ENCODE peak calls at places on chromosome 16, in four cellular contexts. One of them, this sample, is unnamed.

GRCh38 chr16:89038221-89038721 is 55.4 kb upstream of the ACSF3 start:
- DNase-seq in NCI-H2107: no peak
- DNase-seq in cardiac fibroblast: no peak
- DNase-seq in ELF-1: no peak
- DNase-seq in this sample: no peak

GRCh38 chr16:85286970-85287814 is 174.9 kb upstream of the CIBAR2 start:
- DNase-seq in ELF-1: peak
- DNase-seq in NCI-H2107: no peak
- DNase-seq in cardiac fibroblast: peak
- DNase-seq in this sample: no peak

GRCh38 chr16:68031951-68032350 is 8.9 kb downstream of the DUS2 start:
- DNase-seq in NCI-H2107: no peak
- DNase-seq in cardiac fibroblast: peak
- DNase-seq in ELF-1: no peak
- DNase-seq in this sample: no peak

GRCh38 chr16:81997738-81998137 is 13.5 kb downstream of the SDR42E1 start:
- DNase-seq in cardiac fibroblast: peak
- DNase-seq in ELF-1: no peak
- DNase-seq in NCI-H2107: no peak
- DNase-seq in this sample: no peak

GRCh38 chr16:14004719-14005315 is 66.3 kb upstream of the MRTFB start:
- DNase-seq in cardiac fibroblast: no peak
- DNase-seq in ELF-1: no peak
- DNase-seq in NCI-H2107: no peak
- DNase-seq in this sample: no peak

GRCh38 chr16:66278111-66278531 is 88.4 kb upstream of the CDH5 start:
- DNase-seq in NCI-H2107: no peak
- DNase-seq in cardiac fibroblast: no peak
- DNase-seq in ELF-1: peak
- DNase-seq in this sample: no peak

GRCh38 chr16:8867483-8868271 is 1.1 kb downstream of the CARHSP1 start:
- DNase-seq in cardiac fibroblast: no peak
- DNase-seq in NCI-H2107: no peak
- DNase-seq in ELF-1: peak
- DNase-seq in this sample: no peak

GRCh38 chr16:84753412-84754325 is 53.9 kb downstream of the USP10 start:
- DNase-seq in cardiac fibroblast: no peak
- DNase-seq in NCI-H2107: no peak
- DNase-seq in ELF-1: no peak
- DNase-seq in this sample: no peak

GRCh38 chr16:85089485-85089884 is 22.8 kb downstream of the CIBAR2 start:
- DNase-seq in NCI-H2107: no peak
- DNase-seq in ELF-1: no peak
- DNase-seq in cardiac fibroblast: peak
- DNase-seq in this sample: no peak

GRCh38 chr16:57618306-57619132 is 9.9 kb upstream of the ADGRG1 start:
- DNase-seq in NCI-H2107: no peak
- DNase-seq in cardiac fibroblast: peak
- DNase-seq in ELF-1: no peak
- DNase-seq in this sample: no peak

This sample was measured in glomerular endothelial cell.